ENCODE peak calls at places on chromosomes 6 and 20, in ten cellular contexts. A is LoVo; L is HFFc6; Q is NCI-H1694 treated with DMSO at 0.1 percent for 48 hours; E is neuronal stem cell; Z is stimulated activated CD4-positive, alpha-beta T cell treated with anti-CD3 and anti-CD28 coated beads, Interleukin-15, amount 100 ng/mL, for 48 hours; F is effector memory CD8-positive, alpha-beta T cell; W is NCI-H460; J is HFF-Myc; G is effector CD4-positive, alpha-beta T cell. P is an unnamed sample.

GRCh38 chr6:146666909-146667308 is 68.1 kb downstream of the ADGB start:
- DNase-seq in A (no peak), L (no peak), Q (no peak), E (no peak), Z (no peak), F (no peak), W (no peak), J (no peak), G (no peak), P (no peak)

GRCh38 chr20:25191689-25192088 is 3.8 kb upstream of the ENTPD6 start:
- DNase-seq in A (no peak), L (no peak), Q (no peak), E (no peak), Z (no peak), F (no peak), W (no peak), J (no peak), G (no peak), P (no peak)

GRCh38 chr20:33014336-33015113 is 7.0 kb downstream of the BPIFB2 start:
- DNase-seq in A (no peak), L (no peak), Q (no peak), E (no peak), Z (no peak), F (no peak), W (no peak), J (no peak), G (no peak), P (peak; percentile 2)

GRCh38 chr6:149134531-149134933 is 183.0 kb upstream of the TAB2 start:
- DNase-seq in A (no peak), L (no peak), Q (no peak), E (no peak), Z (no peak), F (no peak), W (no peak), J (peak; percentile 20), G (no peak), P (no peak)

GRCh38 chr6:147060636-147061035 is 143.6 kb upstream of the STXBP5 start:
- DNase-seq in A (no peak), L (no peak), Q (no peak), E (no peak), Z (no peak), F (no peak), W (no peak), J (no peak), G (no peak), P (no peak)

GRCh38 chr6:132888701-132889100 is 74.3 kb downstream of the RPS12 start:
- DNase-seq in A (no peak), L (no peak), Q (no peak), E (no peak), Z (no peak), F (no peak), W (no peak), J (no peak), G (no peak), P (no peak)

GRCh38 chr6:28311139-28311823 is 24.7 kb downstream of the ZSCAN31 start:
- DNase-seq in A (no peak), L (no peak), Q (no peak), E (no peak), Z (no peak), F (no peak), W (no peak), J (no peak), G (no peak), P (no peak)

GRCh38 chr6:113560376-113560775 is 296.8 kb upstream of the MARCKS start:
- DNase-seq in A (no peak), L (peak; percentile 37), Q (no peak), E (no peak), Z (no peak), F (no peak), W (no peak), J (no peak), G (no peak), P (no peak)

GRCh38 chr6:106820412-106820852 is 154.1 kb downstream of the CD24 start:
- DNase-seq in A (peak; percentile 47), L (no peak), Q (no peak), E (no peak), Z (no peak), F (no peak), W (no peak), J (no peak), G (no peak), P (no peak)

GRCh38 chr6:79762370-79762769 is 131.2 kb downstream of the SH3BGRL2 start:
- DNase-seq in A (no peak), L (peak; percentile 7), Q (no peak), E (no peak), Z (no peak), F (no peak), W (no peak), J (no peak), G (no peak), P (no peak)

GRCh38 chr6:135397172-135397952 is 100.2 kb downstream of the AHI1 start:
- DNase-seq in A (no peak), L (no peak), Q (no peak), E (no peak), Z (no peak), F (no peak), W (no peak), J (no peak), G (no peak), P (no peak)

GRCh38 chr20:48850257-48850656 is 22.5 kb upstream of the PREX1 start:
- DNase-seq in A (no peak), L (no peak), Q (no peak), E (no peak), Z (no peak), F (no peak), W (no peak), J (no peak), G (no peak), P (no peak)

GRCh38 chr6:157981395-157982296 is at the start of gene SYNJ2:
- DNase-seq in A (peak; percentile 88), L (peak; percentile 64), Q (no peak), E (peak; percentile 70), Z (peak; percentile 66), F (peak; percentile 74), W (peak; percentile 37), J (no peak), G (peak; percentile 75), P (peak; percentile 72)

GRCh38 chr6:36830577-36830976 is 8.7 kb downstream of the CPNE5 start:
- DNase-seq in A (no peak), L (no peak), Q (no peak), E (no peak), Z (no peak), F (no peak), W (no peak), J (no peak), G (no peak), P (no peak)

GRCh38 chr20:40959325-40960092 is 69.1 kb upstream of the TOP1 start:
- DNase-seq in A (no peak), L (no peak), Q (no peak), E (no peak), Z (no peak), F (no peak), W (no peak), J (no peak), G (no peak), P (no peak)

GRCh38 chr6:4055420-4056041 is 23.4 kb downstream of the FAM217A start:
- DNase-seq in A (no peak), L (peak; percentile 78), Q (peak; percentile 17), E (no peak), Z (no peak), F (no peak), W (peak; percentile 41), J (peak; percentile 38), G (no peak), P (no peak)